ENCODE peak calls at places on chromosomes 11 and 22, in nine cellular contexts. One of them, this sample, is unnamed.
A peak's percentile ranks its signal among the peaks of the same experiment; 100 is the strongest.

GRCh38 chr22:31583861-31584485 is 78.0 kb downstream of the PISD start:
- DNase-seq in glomerular endothelial cell: no peak
- DNase-seq in HT1080: peak; percentile 25
- DNase-seq in kidney glomerular epithelial cell: peak; percentile 15
- DNase-seq in fibroblast of the aortic adventitia: peak; percentile 28
- DNase-seq in anterior cingulate cortex: no peak
- DNase-seq in AG09319: no peak
- DNase-seq in stimulated activated CD8-positive, alpha-beta memory T cell treated with anti-CD3 and anti-CD28 coated beads, Interleukin-7, amount 100 ng/mL, for 1 hour: no peak
- DNase-seq in cardiac muscle cell: peak; percentile 31
- DNase-seq in this sample: no peak

GRCh38 chr22:31488346-31488883 is 1.2 kb downstream of the EIF4ENIF1 start:
- DNase-seq in glomerular endothelial cell: no peak
- DNase-seq in HT1080: no peak
- DNase-seq in kidney glomerular epithelial cell: no peak
- DNase-seq in fibroblast of the aortic adventitia: peak; percentile 1
- DNase-seq in anterior cingulate cortex: no peak
- DNase-seq in AG09319: no peak
- DNase-seq in stimulated activated CD8-positive, alpha-beta memory T cell treated with anti-CD3 and anti-CD28 coated beads, Interleukin-7, amount 100 ng/mL, for 1 hour: no peak
- DNase-seq in cardiac muscle cell: no peak
- DNase-seq in this sample: no peak

GRCh38 chr11:67290801-67291200 is 1.7 kb downstream of the ANKRD13D start:
- DNase-seq in glomerular endothelial cell: no peak
- DNase-seq in HT1080: no peak
- DNase-seq in kidney glomerular epithelial cell: no peak
- DNase-seq in fibroblast of the aortic adventitia: peak; percentile 90
- DNase-seq in anterior cingulate cortex: no peak
- DNase-seq in AG09319: no peak
- DNase-seq in stimulated activated CD8-positive, alpha-beta memory T cell treated with anti-CD3 and anti-CD28 coated beads, Interleukin-7, amount 100 ng/mL, for 1 hour: no peak
- DNase-seq in cardiac muscle cell: peak; percentile 79
- DNase-seq in this sample: no peak

GRCh38 chr11:102313225-102313940 is 3.9 kb upstream of the BIRC3 start:
- DNase-seq in glomerular endothelial cell: no peak
- DNase-seq in HT1080: no peak
- DNase-seq in kidney glomerular epithelial cell: no peak
- DNase-seq in fibroblast of the aortic adventitia: peak; percentile 64
- DNase-seq in anterior cingulate cortex: no peak
- DNase-seq in AG09319: no peak
- DNase-seq in stimulated activated CD8-positive, alpha-beta memory T cell treated with anti-CD3 and anti-CD28 coated beads, Interleukin-7, amount 100 ng/mL, for 1 hour: no peak
- DNase-seq in cardiac muscle cell: peak; percentile 45
- DNase-seq in this sample: no peak

GRCh38 chr22:23553922-23554870 is 25.9 kb downstream of the IGLL1 start:
- DNase-seq in glomerular endothelial cell: no peak
- DNase-seq in HT1080: no peak
- DNase-seq in kidney glomerular epithelial cell: no peak
- DNase-seq in fibroblast of the aortic adventitia: no peak
- DNase-seq in anterior cingulate cortex: no peak
- DNase-seq in AG09319: no peak
- DNase-seq in stimulated activated CD8-positive, alpha-beta memory T cell treated with anti-CD3 and anti-CD28 coated beads, Interleukin-7, amount 100 ng/mL, for 1 hour: no peak
- DNase-seq in cardiac muscle cell: no peak
- DNase-seq in this sample: no peak

GRCh38 chr22:43554694-43555365 is 143.0 kb downstream of the MPPED1 start:
- DNase-seq in glomerular endothelial cell: no peak
- DNase-seq in HT1080: no peak
- DNase-seq in kidney glomerular epithelial cell: no peak
- DNase-seq in fibroblast of the aortic adventitia: no peak
- DNase-seq in anterior cingulate cortex: no peak
- DNase-seq in AG09319: no peak
- DNase-seq in stimulated activated CD8-positive, alpha-beta memory T cell treated with anti-CD3 and anti-CD28 coated beads, Interleukin-7, amount 100 ng/mL, for 1 hour: no peak
- DNase-seq in cardiac muscle cell: no peak
- DNase-seq in this sample: no peak

GRCh38 chr11:126914941-126915340 is 85.6 kb downstream of the KIRREL3 start:
- DNase-seq in glomerular endothelial cell: no peak
- DNase-seq in HT1080: no peak
- DNase-seq in kidney glomerular epithelial cell: no peak
- DNase-seq in fibroblast of the aortic adventitia: peak; percentile 71
- DNase-seq in anterior cingulate cortex: no peak
- DNase-seq in AG09319: peak; percentile 49
- DNase-seq in stimulated activated CD8-positive, alpha-beta memory T cell treated with anti-CD3 and anti-CD28 coated beads, Interleukin-7, amount 100 ng/mL, for 1 hour: no peak
- DNase-seq in cardiac muscle cell: peak; percentile 54
- DNase-seq in this sample: no peak

GRCh38 chr22:46390652-46391301 is 55.3 kb downstream of the TRMU start:
- DNase-seq in glomerular endothelial cell: no peak
- DNase-seq in HT1080: no peak
- DNase-seq in kidney glomerular epithelial cell: peak; percentile 45
- DNase-seq in fibroblast of the aortic adventitia: peak; percentile 80
- DNase-seq in anterior cingulate cortex: peak; percentile 22
- DNase-seq in AG09319: peak; percentile 56
- DNase-seq in stimulated activated CD8-positive, alpha-beta memory T cell treated with anti-CD3 and anti-CD28 coated beads, Interleukin-7, amount 100 ng/mL, for 1 hour: no peak
- DNase-seq in cardiac muscle cell: peak; percentile 71
- DNase-seq in this sample: no peak

GRCh38 chr11:19723572-19724342 is 11.1 kb downstream of the NAV2 start:
- DNase-seq in glomerular endothelial cell: no peak
- DNase-seq in HT1080: peak; percentile 85
- DNase-seq in kidney glomerular epithelial cell: peak; percentile 9
- DNase-seq in fibroblast of the aortic adventitia: no peak
- DNase-seq in anterior cingulate cortex: no peak
- DNase-seq in AG09319: no peak
- DNase-seq in stimulated activated CD8-positive, alpha-beta memory T cell treated with anti-CD3 and anti-CD28 coated beads, Interleukin-7, amount 100 ng/mL, for 1 hour: no peak
- DNase-seq in cardiac muscle cell: peak; percentile 21
- DNase-seq in this sample: no peak

This sample was measured in NT2/D1.